ENCODE peak calls at places on chromosomes 4 and X, in eight cellular contexts. One of them, this sample, is unnamed.

GRCh38 chr4:86942185-86942666 is 7.4 kb downstream of the AFF1 start:
- DNase-seq in HEK293T: no peak
- DNase-seq in SHP77: no peak
- DNase-seq in posterior cingulate gyrus: no peak
- DNase-seq in cerebellum: no peak
- DNase-seq in HuH-7: peak; percentile 16
- DNase-seq in AG08396: no peak
- DNase-seq in activated effector memory CD4-positive, alpha-beta T cell treated with Interleukin-2 at 50 U/mL for 16 hours: no peak
- DNase-seq in this sample: peak; percentile 58

GRCh38 chrX:101617211-101618191 is at the start of gene ARMCX6:
- DNase-seq in HuH-7: peak; percentile 77
- DNase-seq in SHP77: peak; percentile 18
- DNase-seq in posterior cingulate gyrus: peak; percentile 93
- DNase-seq in cerebellum: peak; percentile 75
- DNase-seq in HEK293T: peak; percentile 71
- DNase-seq in AG08396: peak; percentile 70
- DNase-seq in activated effector memory CD4-positive, alpha-beta T cell treated with Interleukin-2 at 50 U/mL for 16 hours: peak; percentile 52
- DNase-seq in this sample: peak; percentile 71

GRCh38 chr4:144801731-144802130 is 155.8 kb downstream of the HHIP start:
- DNase-seq in posterior cingulate gyrus: no peak
- DNase-seq in cerebellum: no peak
- DNase-seq in SHP77: no peak
- DNase-seq in HuH-7: no peak
- DNase-seq in HEK293T: no peak
- DNase-seq in AG08396: no peak
- DNase-seq in activated effector memory CD4-positive, alpha-beta T cell treated with Interleukin-2 at 50 U/mL for 16 hours: no peak
- DNase-seq in this sample: no peak

GRCh38 chrX:4225086-4225485 is 511.6 kb upstream of the PRKX start:
- DNase-seq in posterior cingulate gyrus: no peak
- DNase-seq in HuH-7: no peak
- DNase-seq in AG08396: no peak
- DNase-seq in activated effector memory CD4-positive, alpha-beta T cell treated with Interleukin-2 at 50 U/mL for 16 hours: no peak
- DNase-seq in SHP77: no peak
- DNase-seq in cerebellum: no peak
- DNase-seq in HEK293T: no peak
- DNase-seq in this sample: no peak

GRCh38 chrX:76420237-76420636 is 7.3 kb upstream of the MAGEE1 start:
- DNase-seq in HuH-7: no peak
- DNase-seq in SHP77: no peak
- DNase-seq in posterior cingulate gyrus: no peak
- DNase-seq in activated effector memory CD4-positive, alpha-beta T cell treated with Interleukin-2 at 50 U/mL for 16 hours: no peak
- DNase-seq in cerebellum: no peak
- DNase-seq in HEK293T: no peak
- DNase-seq in AG08396: no peak
- DNase-seq in this sample: no peak

GRCh38 chr4:24394041-24394440 is 190.3 kb downstream of the DHX15 start:
- DNase-seq in activated effector memory CD4-positive, alpha-beta T cell treated with Interleukin-2 at 50 U/mL for 16 hours: no peak
- DNase-seq in HEK293T: no peak
- DNase-seq in posterior cingulate gyrus: no peak
- DNase-seq in SHP77: no peak
- DNase-seq in AG08396: peak; percentile 24
- DNase-seq in HuH-7: no peak
- DNase-seq in cerebellum: no peak
- DNase-seq in this sample: peak; percentile 30

GRCh38 chr4:188767496-188767895 is 628.3 kb downstream of the TRIML1 start:
- DNase-seq in posterior cingulate gyrus: no peak
- DNase-seq in activated effector memory CD4-positive, alpha-beta T cell treated with Interleukin-2 at 50 U/mL for 16 hours: no peak
- DNase-seq in AG08396: no peak
- DNase-seq in HuH-7: no peak
- DNase-seq in cerebellum: no peak
- DNase-seq in SHP77: no peak
- DNase-seq in HEK293T: no peak
- DNase-seq in this sample: peak; percentile 48

GRCh38 chr4:44145868-44146267 is 302.7 kb downstream of the KCTD8 start:
- DNase-seq in cerebellum: no peak
- DNase-seq in activated effector memory CD4-positive, alpha-beta T cell treated with Interleukin-2 at 50 U/mL for 16 hours: no peak
- DNase-seq in HEK293T: no peak
- DNase-seq in SHP77: no peak
- DNase-seq in AG08396: no peak
- DNase-seq in posterior cingulate gyrus: no peak
- DNase-seq in HuH-7: no peak
- DNase-seq in this sample: no peak

GRCh38 chr4:102734591-102735385 is 26.0 kb downstream of the MANBA start:
- DNase-seq in cerebellum: no peak
- DNase-seq in SHP77: no peak
- DNase-seq in AG08396: peak; percentile 32
- DNase-seq in activated effector memory CD4-positive, alpha-beta T cell treated with Interleukin-2 at 50 U/mL for 16 hours: no peak
- DNase-seq in HEK293T: no peak
- DNase-seq in HuH-7: no peak
- DNase-seq in posterior cingulate gyrus: no peak
- DNase-seq in this sample: peak; percentile 32

GRCh38 chrX:123976671-123977316 is 15.3 kb downstream of the STAG2 start:
- DNase-seq in HEK293T: peak; percentile 21
- DNase-seq in SHP77: no peak
- DNase-seq in AG08396: no peak
- DNase-seq in HuH-7: peak; percentile 15
- DNase-seq in cerebellum: no peak
- DNase-seq in posterior cingulate gyrus: no peak
- DNase-seq in activated effector memory CD4-positive, alpha-beta T cell treated with Interleukin-2 at 50 U/mL for 16 hours: no peak
- DNase-seq in this sample: no peak

GRCh38 chr4:15894923-15895411 is 43.6 kb downstream of the FGFBP1 start:
- DNase-seq in cerebellum: no peak
- DNase-seq in HEK293T: no peak
- DNase-seq in AG08396: no peak
- DNase-seq in posterior cingulate gyrus: no peak
- DNase-seq in SHP77: no peak
- DNase-seq in activated effector memory CD4-positive, alpha-beta T cell treated with Interleukin-2 at 50 U/mL for 16 hours: no peak
- DNase-seq in HuH-7: no peak
- DNase-seq in this sample: no peak

GRCh38 chrX:10514891-10515290 is 105.5 kb downstream of the MID1 start:
- DNase-seq in cerebellum: peak; percentile 42
- DNase-seq in SHP77: no peak
- DNase-seq in AG08396: peak; percentile 12
- DNase-seq in posterior cingulate gyrus: no peak
- DNase-seq in HuH-7: no peak
- DNase-seq in HEK293T: no peak
- DNase-seq in activated effector memory CD4-positive, alpha-beta T cell treated with Interleukin-2 at 50 U/mL for 16 hours: no peak
- DNase-seq in this sample: peak; percentile 51

GRCh38 chr4:81606796-81607550 is 135.3 kb upstream of the RASGEF1B start:
- DNase-seq in cerebellum: no peak
- DNase-seq in HuH-7: no peak
- DNase-seq in AG08396: no peak
- DNase-seq in posterior cingulate gyrus: no peak
- DNase-seq in activated effector memory CD4-positive, alpha-beta T cell treated with Interleukin-2 at 50 U/mL for 16 hours: no peak
- DNase-seq in SHP77: no peak
- DNase-seq in HEK293T: no peak
- DNase-seq in this sample: peak; percentile 54

GRCh38 chr4:140098481-140099132 is 55.4 kb downstream of the MAML3 start:
- DNase-seq in HuH-7: no peak
- DNase-seq in cerebellum: no peak
- DNase-seq in posterior cingulate gyrus: no peak
- DNase-seq in HEK293T: no peak
- DNase-seq in AG08396: peak; percentile 32
- DNase-seq in activated effector memory CD4-positive, alpha-beta T cell treated with Interleukin-2 at 50 U/mL for 16 hours: no peak
- DNase-seq in SHP77: no peak
- DNase-seq in this sample: peak; percentile 68

GRCh38 chrX:120790118-120790517 is 85.5 kb downstream of the CT47B1 start:
- DNase-seq in HuH-7: peak; percentile 34
- DNase-seq in SHP77: peak; percentile 0
- DNase-seq in cerebellum: peak; percentile 24
- DNase-seq in posterior cingulate gyrus: no peak
- DNase-seq in HEK293T: peak; percentile 75
- DNase-seq in activated effector memory CD4-positive, alpha-beta T cell treated with Interleukin-2 at 50 U/mL for 16 hours: no peak
- DNase-seq in AG08396: peak; percentile 63
- DNase-seq in this sample: peak; percentile 58

GRCh38 chr4:26020896-26021295 is 106.9 kb downstream of the SMIM20 start:
- DNase-seq in SHP77: no peak
- DNase-seq in HuH-7: no peak
- DNase-seq in HEK293T: no peak
- DNase-seq in activated effector memory CD4-positive, alpha-beta T cell treated with Interleukin-2 at 50 U/mL for 16 hours: no peak
- DNase-seq in posterior cingulate gyrus: no peak
- DNase-seq in cerebellum: no peak
- DNase-seq in AG08396: peak; percentile 69
- DNase-seq in this sample: peak; percentile 82

GRCh38 chrX:107632291-107632690 is 4.0 kb downstream of the PRPS1 start:
- DNase-seq in HuH-7: no peak
- DNase-seq in posterior cingulate gyrus: no peak
- DNase-seq in SHP77: no peak
- DNase-seq in HEK293T: no peak
- DNase-seq in cerebellum: peak; percentile 1
- DNase-seq in AG08396: no peak
- DNase-seq in activated effector memory CD4-positive, alpha-beta T cell treated with Interleukin-2 at 50 U/mL for 16 hours: no peak
- DNase-seq in this sample: no peak

GRCh38 chrX:88438209-88438608 is 308.8 kb upstream of the CPXCR1 start:
- DNase-seq in activated effector memory CD4-positive, alpha-beta T cell treated with Interleukin-2 at 50 U/mL for 16 hours: no peak
- DNase-seq in HuH-7: no peak
- DNase-seq in HEK293T: no peak
- DNase-seq in SHP77: no peak
- DNase-seq in posterior cingulate gyrus: no peak
- DNase-seq in AG08396: no peak
- DNase-seq in cerebellum: no peak
- DNase-seq in this sample: no peak

GRCh38 chr4:80266267-80266901 is at the start of gene FGF5:
- DNase-seq in HuH-7: no peak
- DNase-seq in posterior cingulate gyrus: peak; percentile 91
- DNase-seq in activated effector memory CD4-positive, alpha-beta T cell treated with Interleukin-2 at 50 U/mL for 16 hours: no peak
- DNase-seq in SHP77: peak; percentile 24
- DNase-seq in cerebellum: peak; percentile 89
- DNase-seq in HEK293T: peak; percentile 71
- DNase-seq in AG08396: peak; percentile 90
- DNase-seq in this sample: peak; percentile 98

GRCh38 chr4:9952415-9952950 is 68.8 kb downstream of the SLC2A9 start:
- DNase-seq in SHP77: no peak
- DNase-seq in HEK293T: no peak
- DNase-seq in HuH-7: no peak
- DNase-seq in activated effector memory CD4-positive, alpha-beta T cell treated with Interleukin-2 at 50 U/mL for 16 hours: no peak
- DNase-seq in posterior cingulate gyrus: no peak
- DNase-seq in cerebellum: no peak
- DNase-seq in AG08396: no peak
- DNase-seq in this sample: no peak

GRCh38 chr4:83115000-83115399 is 471 bp upstream of the PLAC8 start:
- DNase-seq in HEK293T: no peak
- DNase-seq in activated effector memory CD4-positive, alpha-beta T cell treated with Interleukin-2 at 50 U/mL for 16 hours: no peak
- DNase-seq in HuH-7: no peak
- DNase-seq in posterior cingulate gyrus: no peak
- DNase-seq in AG08396: peak; percentile 36
- DNase-seq in cerebellum: no peak
- DNase-seq in SHP77: no peak
- DNase-seq in this sample: peak; percentile 77

GRCh38 chrX:50402886-50403285 is 67.7 kb downstream of the DGKK start:
- DNase-seq in cerebellum: no peak
- DNase-seq in activated effector memory CD4-positive, alpha-beta T cell treated with Interleukin-2 at 50 U/mL for 16 hours: no peak
- DNase-seq in SHP77: no peak
- DNase-seq in posterior cingulate gyrus: no peak
- DNase-seq in HEK293T: no peak
- DNase-seq in AG08396: no peak
- DNase-seq in HuH-7: no peak
- DNase-seq in this sample: no peak

GRCh38 chr4:151743894-151744293 is 16.9 kb downstream of the GATB start:
- DNase-seq in HEK293T: no peak
- DNase-seq in HuH-7: no peak
- DNase-seq in AG08396: no peak
- DNase-seq in activated effector memory CD4-positive, alpha-beta T cell treated with Interleukin-2 at 50 U/mL for 16 hours: no peak
- DNase-seq in posterior cingulate gyrus: no peak
- DNase-seq in cerebellum: no peak
- DNase-seq in SHP77: no peak
- DNase-seq in this sample: no peak

This sample was measured in foreskin fibroblast.